ENCODE peak calls at places on chromosomes 16 and 17, in five cellular contexts. Q is upper lobe of right lung; Z is uterus; O is effector memory CD4-positive, alpha-beta T cell; K is left ventricle myocardium inferior. S is an unnamed sample.

GRCh38 chr17:78442648-78443128 is 64.2 kb downstream of the PGS1 start:
- DNase-seq in Q (peak; percentile 90), Z (peak; percentile 31), O (no peak), K (peak; percentile 64), S (no peak)

GRCh38 chr17:3828151-3828851 is 17.7 kb downstream of the NCBP3 start:
- DNase-seq in Q (no peak), Z (no peak), O (no peak), K (no peak), S (no peak)

GRCh38 chr16:50400312-50400966 is 31.7 kb upstream of the BRD7 start:
- DNase-seq in Q (no peak), Z (no peak), O (no peak), K (no peak), S (no peak)

GRCh38 chr17:35555695-35556094 is 4.9 kb downstream of the SLFN14 start:
- DNase-seq in Q (no peak), Z (no peak), O (no peak), K (no peak), S (no peak)

GRCh38 chr17:9021158-9021984 is at the start of gene NTN1:
- DNase-seq in Q (peak; percentile 72), Z (peak; percentile 55), O (peak; percentile 25), K (peak; percentile 59), S (peak; percentile 40)

GRCh38 chr16:11916524-11917285 is 949 bp upstream of the GSPT1 start:
- DNase-seq in Q (no peak), Z (no peak), O (no peak), K (no peak), S (no peak)

GRCh38 chr16:48217708-48218107 is 26.4 kb upstream of the LONP2 start:
- DNase-seq in Q (no peak), Z (no peak), O (no peak), K (no peak), S (no peak)

GRCh38 chr17:8629371-8630226 is 926 bp downstream of the MYH10 start:
- DNase-seq in Q (peak; percentile 68), Z (peak; percentile 51), O (no peak), K (peak; percentile 40), S (no peak)

GRCh38 chr17:4795168-4795567 is 796 bp upstream of the PSMB6 start:
- DNase-seq in Q (no peak), Z (no peak), O (no peak), K (no peak), S (no peak)

GRCh38 chr17:22268912-22269220 is 576.5 kb downstream of the KCNJ18 start:
- DNase-seq in Q (no peak), Z (no peak), O (no peak), K (no peak), S (no peak)

GRCh38 chr17:22268214-22268911 is 576.0 kb downstream of the KCNJ18 start:
- DNase-seq in Q (peak; percentile 44), Z (no peak), O (no peak), K (no peak), S (no peak)

GRCh38 chr17:22266231-22266630 is 573.9 kb downstream of the KCNJ18 start:
- DNase-seq in Q (peak; percentile 44), Z (no peak), O (no peak), K (no peak), S (no peak)

GRCh38 chr17:22265807-22266206 is 573.5 kb downstream of the KCNJ18 start:
- DNase-seq in Q (peak; percentile 27), Z (no peak), O (no peak), K (no peak), S (no peak)

GRCh38 chr17:22267019-22267418 is 574.7 kb downstream of the KCNJ18 start:
- DNase-seq in Q (no peak), Z (no peak), O (no peak), K (no peak), S (no peak)
- H3K9me3 ChIP-seq in Q (peaks cover 5% of the 10 kb centered on the region), Z (no peaks in the 10 kb centered on the region), O (no peaks in the 10 kb centered on the region), K (no peaks in the 10 kb centered on the region), S (peaks cover 4% of the 10 kb centered on the region)

GRCh38 chr17:21772321-21772720 is 80.0 kb downstream of the KCNJ18 start:
- DNase-seq in Q (no peak), Z (no peak), O (no peak), K (no peak), S (no peak)
- H3K9me3 ChIP-seq in Q (no peaks in the 10 kb centered on the region), Z (no peaks in the 10 kb centered on the region), O (no peaks in the 10 kb centered on the region), K (no peaks in the 10 kb centered on the region), S (no peaks in the 10 kb centered on the region)

GRCh38 chr16:35564889-35565288 is 2105.5 kb downstream of the TP53TG3F start:
- DNase-seq in Q (no peak), Z (no peak), O (no peak), K (no peak), S (no peak)
- H3K9me3 ChIP-seq in Q (no peaks in the 10 kb centered on the region), Z (no peaks in the 10 kb centered on the region), O (no peaks in the 10 kb centered on the region), K (no peaks in the 10 kb centered on the region), S (peaks cover 4% of the 10 kb centered on the region)

GRCh38 chr16:79008036-79008868 is 592.3 kb downstream of the MAF start:
- DNase-seq in Q (no peak), Z (no peak), O (no peak), K (no peak), S (no peak)

GRCh38 chr16:79006762-79007161 is 593.8 kb downstream of the MAF start:
- DNase-seq in Q (no peak), Z (no peak), O (no peak), K (no peak), S (no peak)

GRCh38 chr16:79006206-79006605 is 594.3 kb downstream of the MAF start:
- DNase-seq in Q (no peak), Z (no peak), O (no peak), K (no peak), S (no peak)

GRCh38 chr16:79008869-79009179 is 591.7 kb downstream of the MAF start:
- DNase-seq in Q (no peak), Z (no peak), O (no peak), K (no peak), S (no peak)

GRCh38 chr16:79007614-79008013 is 592.9 kb downstream of the MAF start:
- DNase-seq in Q (no peak), Z (no peak), O (no peak), K (no peak), S (no peak)
- H3K9me3 ChIP-seq in Q (no peaks in the 10 kb centered on the region), Z (no peaks in the 10 kb centered on the region), O (no peaks in the 10 kb centered on the region), K (no peaks in the 10 kb centered on the region), S (no peaks in the 10 kb centered on the region)

DNA sequence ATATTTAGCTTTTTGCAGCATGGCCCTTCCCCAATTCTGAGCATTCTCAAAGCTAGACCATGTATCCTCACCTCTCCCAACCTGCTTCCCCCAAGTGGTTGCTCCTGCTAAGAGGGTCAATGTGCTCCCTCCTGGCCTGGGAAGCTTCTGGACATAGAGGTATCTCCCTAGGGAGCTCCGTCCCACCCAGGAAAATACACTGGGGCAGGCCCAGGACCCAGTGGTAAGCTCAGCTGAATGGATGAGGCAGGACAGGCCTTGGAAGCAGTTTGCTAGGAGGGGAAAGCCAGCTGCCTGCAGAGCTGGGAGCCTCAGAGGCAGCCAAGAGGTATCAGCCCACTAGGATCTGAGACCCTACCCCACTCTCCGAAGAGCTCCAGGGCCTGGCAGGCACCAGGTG is 1721.6 kb downstream of the TP53TG3F start:
- DNase-seq in Q (no peak), Z (no peak), O (no peak), K (no peak), S (no peak)
- H3K9me3 ChIP-seq in Q (no peaks in the 10 kb centered on the region), Z (no peaks in the 10 kb centered on the region), O (peaks cover 4% of the 10 kb centered on the region), K (no peaks in the 10 kb centered on the region), S (no peaks in the 10 kb centered on the region)

GRCh38 chr16:62832214-62832613 is 796.0 kb upstream of the CDH8 start:
- DNase-seq in Q (no peak), Z (no peak), O (no peak), K (no peak), S (no peak)
- H3K9me3 ChIP-seq in Q (no peaks in the 10 kb centered on the region), Z (no peaks in the 10 kb centered on the region), O (peaks cover 4% of the 10 kb centered on the region), K (no peaks in the 10 kb centered on the region), S (no peaks in the 10 kb centered on the region)

GRCh38 chr17:57493171-57493570 is 236.8 kb downstream of the MSI2 start:
- DNase-seq in Q (no peak), Z (no peak), O (no peak), K (no peak), S (no peak)

GRCh38 chr17:57490890-57491289 is 234.6 kb downstream of the MSI2 start:
- DNase-seq in Q (no peak), Z (no peak), O (no peak), K (no peak), S (no peak)

GRCh38 chr17:57493625-57494024 is 237.3 kb downstream of the MSI2 start:
- DNase-seq in Q (no peak), Z (no peak), O (no peak), K (no peak), S (no peak)

GRCh38 chr17:57496382-57496781 is 240.1 kb downstream of the MSI2 start:
- DNase-seq in Q (no peak), Z (no peak), O (no peak), K (no peak), S (no peak)

GRCh38 chr17:57494446-57494845 is 238.1 kb downstream of the MSI2 start:
- DNase-seq in Q (no peak), Z (no peak), O (no peak), K (no peak), S (no peak)
- H3K9me3 ChIP-seq in Q (no peaks in the 10 kb centered on the region), Z (no peaks in the 10 kb centered on the region), O (no peaks in the 10 kb centered on the region), K (no peaks in the 10 kb centered on the region), S (no peaks in the 10 kb centered on the region)

DNA sequence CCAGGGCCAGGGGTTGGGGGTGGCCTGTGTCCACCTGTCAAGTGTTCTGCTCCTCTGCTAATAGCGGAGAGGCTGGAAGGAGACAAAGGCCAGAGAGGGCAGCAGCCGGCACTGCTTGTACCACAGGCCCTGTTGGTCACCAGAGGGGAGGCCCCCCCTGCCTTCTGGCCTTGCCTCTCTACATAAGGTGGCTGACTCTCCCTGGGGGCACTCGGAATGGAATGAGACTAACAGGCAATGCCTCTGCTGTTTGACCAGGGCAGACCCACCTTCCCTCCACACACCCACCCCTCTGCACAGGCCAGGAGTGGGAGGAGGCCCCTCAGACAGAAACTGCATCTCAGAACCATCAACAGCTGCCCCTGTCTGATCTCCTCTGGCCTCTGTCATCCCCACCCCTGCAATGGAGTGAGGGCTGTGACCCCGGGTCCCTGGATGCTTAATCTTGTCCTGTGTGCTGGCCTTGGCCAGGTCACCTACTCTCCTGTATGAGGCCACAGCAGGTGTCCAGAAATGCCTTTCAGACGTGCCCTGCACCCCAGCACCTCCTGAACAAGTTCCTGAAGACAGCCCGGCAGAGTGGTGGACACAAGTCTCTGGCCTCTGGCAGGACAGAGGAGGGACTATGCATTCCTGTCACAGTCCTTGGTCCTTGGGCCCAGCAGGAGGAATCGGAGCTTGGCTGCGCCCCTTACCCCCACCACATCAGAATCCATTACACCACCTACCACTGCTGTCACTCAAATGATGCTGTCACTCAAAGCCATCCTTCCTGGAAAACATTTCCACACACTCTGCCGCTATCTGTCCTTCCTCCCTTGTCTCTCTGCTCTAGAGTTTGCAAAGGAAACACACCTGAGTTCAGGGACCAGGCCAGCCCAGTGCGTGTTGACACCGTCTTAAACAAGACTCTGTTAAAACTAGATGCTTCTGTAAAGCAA is 107.5 kb upstream of the ZNF750 start:
- DNase-seq in Q (peak; percentile 36), Z (peak; percentile 6), O (no peak), K (peak; percentile 8), S (no peak)
- H3K9me3 ChIP-seq in Q (peaks cover 11% of the 10 kb centered on the region), Z (no peaks in the 10 kb centered on the region), O (peaks cover 13% of the 10 kb centered on the region), K (peaks cover 48% of the 10 kb centered on the region), S (peaks cover 11% of the 10 kb centered on the region)

S was measured in T-helper 17 cell.